ENCODE peak calls at places on chromosome 3, in six cellular contexts. N is H9, L is IMR-90, H is mesenchymal stem cell, X is H1, T is neuronal stem cell. K is an unnamed sample.

GRCh38 chr3:125381314-125381713 is 6.2 kb upstream of the ZNF148 start:
- DNase-seq in N (no peak), L (peak), H (no peak), X (no peak), T (no peak), K (no peak)

GRCh38 chr3:188164248-188164687 is 10.3 kb downstream of the LPP start:
- DNase-seq in N (no peak), L (no peak), H (peak), X (no peak), T (no peak), K (no peak)

GRCh38 chr3:47009225-47010049 is 30.0 kb downstream of the NBEAL2 start:
- DNase-seq in N (peak), L (peak), H (peak), X (peak), T (peak), K (peak)

GRCh38 chr3:58994746-58995330 is 55.0 kb downstream of the CFAP20DC start:
- DNase-seq in N (peak), L (peak), H (peak), X (no peak), T (peak), K (peak)

GRCh38 chr3:38297947-38298711 is 16.0 kb downstream of the SLC22A14 start:
- DNase-seq in N (peak), L (peak), H (peak), X (no peak), T (no peak), K (no peak)

GRCh38 chr3:113985526-113985925 is 37.7 kb downstream of the ZDHHC23 start:
- DNase-seq in N (no peak), L (no peak), H (no peak), X (no peak), T (no peak), K (peak)

GRCh38 chr3:39548282-39548681 is 80.8 kb downstream of the MOBP start:
- DNase-seq in N (no peak), L (no peak), H (peak), X (no peak), T (no peak), K (no peak)

GRCh38 chr3:25532763-25533162 is 104.7 kb downstream of the RARB start:
- DNase-seq in N (peak), L (peak), H (no peak), X (peak), T (no peak), K (peak)

GRCh38 chr3:117692416-117692995 is 982.9 kb downstream of the TUSC7 start:
- DNase-seq in N (peak), L (peak), H (peak), X (no peak), T (no peak), K (no peak)

GRCh38 chr3:55000546-55000945 is 72.7 kb upstream of the LRTM1 start:
- DNase-seq in N (no peak), L (peak), H (peak), X (no peak), T (no peak), K (peak)

GRCh38 chr3:159897331-159898075 is 91.1 kb upstream of the IL12A start:
- DNase-seq in N (no peak), L (peak), H (peak), X (no peak), T (no peak), K (no peak)

GRCh38 chr3:65342084-65342683 is 654.4 kb upstream of the ADAMTS9 start:
- DNase-seq in N (peak), L (peak), H (peak), X (peak), T (peak), K (peak)

GRCh38 chr3:50486219-50486888 is 17.1 kb downstream of the CACNA2D2 start:
- DNase-seq in N (no peak), L (peak), H (no peak), X (no peak), T (no peak), K (no peak)

GRCh38 chr3:70776081-70776480 is 463.6 kb upstream of the MDFIC2 start:
- DNase-seq in N (no peak), L (no peak), H (no peak), X (no peak), T (no peak), K (no peak)

GRCh38 chr3:10238330-10238995 is 9.8 kb upstream of the TATDN2 start:
- DNase-seq in N (no peak), L (no peak), H (no peak), X (no peak), T (no peak), K (no peak)

DNA sequence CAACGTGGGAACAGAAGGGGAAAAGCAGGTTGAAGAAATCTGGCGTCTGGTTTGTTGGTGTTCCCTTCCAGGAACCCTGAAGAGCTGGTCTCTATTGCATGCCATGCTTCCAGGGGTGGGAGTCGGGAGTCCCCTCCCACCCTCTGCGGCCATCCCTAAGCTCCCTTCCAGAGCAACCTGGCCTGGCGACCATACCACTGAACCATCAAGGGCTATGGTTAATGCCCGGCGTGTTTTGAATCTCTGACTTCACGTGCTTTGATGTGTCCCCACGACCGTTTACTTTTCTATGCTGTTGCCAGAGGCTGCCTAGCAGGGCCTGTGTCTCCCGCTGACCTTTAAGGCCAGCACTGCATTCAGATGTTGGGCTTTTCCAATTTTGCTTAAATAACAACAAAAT is 696 bp upstream of the SNRK start:
- DNase-seq in N (peak), L (no peak), H (peak), X (peak), T (peak), K (peak)
- H4K8ac ChIP-seq in N (no peak), L (no peak), H (peak), X (no peak), T (no peak), K (no peak)

DNA sequence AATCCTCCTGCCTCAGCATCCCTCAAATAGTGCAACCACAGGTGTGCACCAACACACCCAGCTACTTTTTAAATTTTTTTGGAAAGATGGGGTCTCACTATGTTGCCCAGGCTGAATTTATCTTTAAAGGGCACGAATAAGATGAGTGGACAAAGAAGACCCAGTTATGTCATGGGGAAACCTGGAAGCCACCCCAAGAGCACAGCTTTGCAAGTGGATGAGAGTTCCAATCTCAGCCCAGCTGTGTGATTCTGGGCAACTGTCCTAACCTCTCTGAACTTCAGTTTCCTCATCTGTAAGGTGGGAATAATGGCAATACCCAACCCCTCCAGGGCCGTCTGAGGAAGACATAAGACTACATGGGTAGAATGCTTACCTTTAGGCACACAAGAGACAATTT is 32.2 kb downstream of the DNAJB8 start:
- DNase-seq in N (no peak), L (no peak), H (no peak), X (no peak), T (no peak), K (no peak)
- H2BK5ac ChIP-seq in N (no peak), L (no peak), H (no peak), X (no peak), T (no peak), K (no peak)

GRCh38 chr3:48038971-48039481 is 22.8 kb upstream of the MAP4 start:
- DNase-seq in N (no peak), L (no peak), H (peak), X (no peak), T (no peak), K (peak)
- H2BK15ac ChIP-seq in N (no peak), L (peak), H (peak), X (no peak), T (no peak), K (no peak)

GRCh38 chr3:194806991-194807685 is 121.5 kb downstream of the FAM43A start:
- DNase-seq in N (no peak), L (peak), H (peak), X (no peak), T (no peak), K (no peak)
- H4K8ac ChIP-seq in N (no peak), L (no peak), H (no peak), X (no peak), T (no peak), K (no peak)

DNA sequence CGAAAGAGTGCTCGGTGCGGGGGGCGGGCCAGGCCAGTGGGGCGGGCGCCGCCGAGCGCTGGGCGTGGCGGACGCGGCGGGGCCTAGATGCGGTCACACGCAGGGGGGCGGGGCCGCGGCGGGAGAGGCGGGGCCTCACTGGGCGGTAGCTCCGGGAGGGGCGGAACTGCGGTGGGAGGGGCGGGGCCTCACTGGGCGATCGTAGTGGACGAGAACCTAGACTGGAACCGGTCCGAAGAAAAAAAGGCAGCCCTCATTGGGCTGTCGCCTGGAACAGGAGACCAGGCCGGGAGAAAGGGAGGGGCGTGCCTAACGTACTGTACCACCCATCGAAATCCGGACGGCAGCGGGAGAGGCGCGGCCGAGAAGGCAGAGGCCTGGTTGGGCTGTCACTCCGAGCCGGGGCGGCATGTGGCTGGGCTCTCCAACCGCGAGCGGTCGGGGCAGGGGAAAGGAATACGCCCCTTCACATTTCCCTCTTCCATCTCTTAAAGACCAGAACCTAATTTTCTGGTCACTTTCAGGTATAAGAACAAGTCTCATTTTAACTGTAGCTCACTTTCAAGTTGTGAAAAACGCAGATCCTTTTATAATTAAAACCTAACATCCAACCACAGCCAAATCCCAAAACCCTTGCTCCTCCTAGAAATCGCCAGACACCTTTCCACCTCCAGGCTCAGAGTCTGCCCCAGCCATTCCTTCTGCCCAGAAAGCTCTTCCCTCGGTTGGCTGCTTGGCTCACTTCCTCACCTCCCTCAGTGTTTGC is at the start of gene ANO10:
- DNase-seq in N (peak), L (peak), H (peak), X (peak), T (peak), K (peak)
- H2BK5ac ChIP-seq in N (no peak), L (peak), H (peak), X (peak), T (no peak), K (peak)

DNA sequence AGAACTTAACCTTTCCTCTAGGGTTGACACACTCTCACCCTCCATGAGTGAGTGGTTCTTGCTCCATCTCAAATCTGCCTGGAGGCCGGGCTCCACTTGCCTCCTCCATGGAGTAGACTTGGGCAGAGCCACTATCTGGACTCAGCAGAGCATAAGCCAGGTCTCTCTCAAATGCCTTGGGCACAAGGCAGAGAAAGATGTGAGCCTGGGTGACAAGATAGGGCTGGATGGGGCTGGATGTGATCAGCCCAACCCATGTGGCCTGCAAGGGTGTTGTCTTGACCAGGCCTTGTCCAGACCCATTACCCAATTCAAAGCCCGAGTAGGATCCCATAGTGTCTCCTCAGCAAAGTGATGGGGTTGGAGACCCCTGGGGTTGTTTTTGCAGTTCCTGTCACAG is 4.2 kb upstream of the RPL29 start:
- DNase-seq in N (no peak), L (no peak), H (no peak), X (no peak), T (no peak), K (no peak)
- H2BK15ac ChIP-seq in N (no peak), L (no peak), H (no peak), X (no peak), T (no peak), K (no peak)

DNA sequence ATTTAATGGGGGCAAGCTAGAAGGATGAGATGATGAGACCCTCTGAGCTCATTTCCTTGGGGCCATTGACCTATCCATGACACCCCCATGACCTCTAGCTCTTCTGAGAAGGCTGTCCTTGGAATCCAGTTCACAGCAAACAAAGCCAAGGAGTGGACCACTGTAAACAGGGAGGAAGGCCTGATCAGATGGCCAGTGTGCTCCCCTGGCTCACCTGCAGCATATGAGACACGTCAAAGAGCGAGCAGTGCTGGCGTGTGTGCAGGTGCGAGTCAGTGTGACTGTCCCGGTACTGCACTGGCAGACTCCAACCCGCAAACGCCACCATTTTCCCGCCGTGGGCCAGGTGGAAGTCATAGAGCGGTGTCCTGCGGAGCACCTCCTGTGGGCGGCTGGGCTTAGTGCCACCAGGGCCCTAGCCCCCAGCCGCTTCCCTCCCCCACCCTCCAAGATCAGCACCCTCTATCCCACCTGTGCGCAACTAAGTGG is 339 bp downstream of the AMT start:
- DNase-seq in N (no peak), L (no peak), H (no peak), X (no peak), T (no peak), K (no peak)
- H4K8ac ChIP-seq in N (no peak), L (peak), H (peak), X (peak), T (peak), K (no peak)